ENCODE peak calls at places on chromosomes 16 and 17, in five cellular contexts. Q, U, X, G and E are unnamed samples.
A peak's percentile ranks its signal among the peaks of the same experiment; 100 is the strongest.

GRCh38 chr17:57247261-57247660 is 9.1 kb upstream of the MSI2 start:
- DNase-seq in Q (no peak), X (no peak), U (no peak), G (no peak), E (no peak)

GRCh38 chr16:75118943-75119539 is 2.5 kb upstream of the LDHD start:
- DNase-seq in X (no peak), G (no peak), Q (no peak), U (no peak), E (no peak)

GRCh38 chr17:3695723-3696411 is at the start of gene P2RX5:
- DNase-seq in X (peak; percentile 10), Q (no peak), U (no peak), G (peak; percentile 63), E (no peak)

GRCh38 chr17:80751460-80752368 is 207.1 kb downstream of the RPTOR start:
- DNase-seq in X (peak; percentile 36), Q (peak; percentile 89), G (no peak), U (no peak), E (no peak)

GRCh38 chr17:28643979-28644781 is 778 bp downstream of the BLTP2 start:
- DNase-seq in U (no peak), Q (peak; percentile 69), G (peak; percentile 46), X (peak; percentile 71), E (peak; percentile 43)

GRCh38 chr16:8931864-8932263 is 31.8 kb downstream of the USP7 start:
- DNase-seq in X (peak; percentile 60), U (no peak), Q (no peak), G (no peak), E (no peak)

GRCh38 chr16:14325921-14326401 is 254.8 kb downstream of the MRTFB start:
- DNase-seq in G (no peak), X (peak; percentile 55), U (no peak), Q (no peak), E (no peak)

GRCh38 chr16:76780556-76780955 is 410.4 kb upstream of the MON1B start:
- DNase-seq in G (no peak), U (no peak), X (no peak), Q (no peak), E (no peak)

GRCh38 chr17:40548982-40549680 is 16.1 kb downstream of the CCR7 start:
- DNase-seq in Q (peak; percentile 87), G (no peak), U (peak; percentile 73), X (peak; percentile 50), E (no peak)

GRCh38 chr17:29147682-29148081 is 32.5 kb downstream of the MYO18A start:
- DNase-seq in G (no peak), X (no peak), Q (no peak), U (no peak), E (no peak)

GRCh38 chr16:1469693-1470201 is 5.1 kb downstream of the CLCN7 start:
- DNase-seq in X (peak; percentile 22), U (no peak), Q (no peak), G (no peak), E (no peak)

GRCh38 chr16:86619263-86619935 is 41.0 kb downstream of the FOXL1 start:
- DNase-seq in X (no peak), U (no peak), G (no peak), Q (no peak), E (no peak)

GRCh38 chr17:66493283-66494019 is 191.0 kb downstream of the PRKCA start:
- DNase-seq in X (no peak), G (no peak), U (no peak), Q (no peak), E (no peak)

GRCh38 chr16:69934751-69935150 is 16.4 kb upstream of the CLEC18A start:
- DNase-seq in U (no peak), X (no peak), Q (no peak), G (no peak), E (no peak)

GRCh38 chr16:47779201-47780016 is 318.3 kb downstream of the PHKB start:
- DNase-seq in U (no peak), Q (no peak), G (peak; percentile 0), X (no peak), E (no peak)

GRCh38 chr16:69918241-69918640 is 32.9 kb upstream of the CLEC18A start:
- DNase-seq in Q (no peak), U (no peak), G (no peak), X (no peak), E (no peak)

GRCh38 chr17:39739885-39740356 is 2.2 kb downstream of the GRB7 start:
- DNase-seq in G (no peak), X (peak; percentile 33), Q (no peak), U (no peak), E (no peak)

GRCh38 chr17:5544115-5544514 is 40.2 kb downstream of the NLRP1 start:
- DNase-seq in G (no peak), U (no peak), X (no peak), Q (no peak), E (no peak)

GRCh38 chr17:40452074-40452787 is 9.0 kb downstream of the IGFBP4 start:
- DNase-seq in G (no peak), U (no peak), X (peak; percentile 19), Q (no peak), E (no peak)

GRCh38 chr17:43676471-43676870 is 14.7 kb upstream of the MEOX1 start:
- DNase-seq in U (no peak), G (no peak), Q (no peak), X (no peak), E (no peak)

GRCh38 chr17:49851387-49852291 is 3.8 kb upstream of the TAC4 start:
- DNase-seq in Q (peak; percentile 80), U (peak; percentile 72), X (peak; percentile 66), G (no peak), E (peak; percentile 60)

GRCh38 chr17:58046230-58047094 is 36.8 kb upstream of the DYNLL2 start:
- DNase-seq in Q (no peak), U (no peak), X (no peak), G (no peak), E (no peak)

GRCh38 chr17:8762012-8762411 is 3.7 kb upstream of the SPDYE4 start:
- DNase-seq in U (no peak), X (no peak), Q (no peak), G (no peak), E (no peak)

GRCh38 chr16:78522327-78522726 is 422.9 kb downstream of the WWOX start:
- DNase-seq in G (no peak), U (no peak), Q (no peak), X (no peak), E (no peak)

GRCh38 chr17:45688353-45688752 is 95.8 kb upstream of the CRHR1 start:
- DNase-seq in X (no peak), Q (peak; percentile 14), U (no peak), G (no peak), E (no peak)

GRCh38 chr17:72297326-72298115 is 176.7 kb downstream of the SOX9 start:
- DNase-seq in U (no peak), X (no peak), G (no peak), Q (no peak), E (no peak)

GRCh38 chr17:1735418-1735817 is 7.3 kb upstream of the SERPINF2 start:
- DNase-seq in Q (no peak), X (no peak), U (no peak), G (no peak), E (no peak)

GRCh38 chr17:1737531-1738291 is 5.0 kb upstream of the SERPINF2 start:
- DNase-seq in X (no peak), Q (no peak), G (no peak), U (no peak), E (no peak)

GRCh38 chr17:1736348-1737281 is 6.1 kb upstream of the SERPINF2 start:
- DNase-seq in Q (peak; percentile 83), U (no peak), G (peak; percentile 93), X (peak; percentile 74), E (peak; percentile 86)

GRCh38 chr17:1733759-1734158 is 8.9 kb upstream of the SERPINF2 start:
- DNase-seq in Q (no peak), G (no peak), U (no peak), X (no peak), E (no peak)

DNA sequence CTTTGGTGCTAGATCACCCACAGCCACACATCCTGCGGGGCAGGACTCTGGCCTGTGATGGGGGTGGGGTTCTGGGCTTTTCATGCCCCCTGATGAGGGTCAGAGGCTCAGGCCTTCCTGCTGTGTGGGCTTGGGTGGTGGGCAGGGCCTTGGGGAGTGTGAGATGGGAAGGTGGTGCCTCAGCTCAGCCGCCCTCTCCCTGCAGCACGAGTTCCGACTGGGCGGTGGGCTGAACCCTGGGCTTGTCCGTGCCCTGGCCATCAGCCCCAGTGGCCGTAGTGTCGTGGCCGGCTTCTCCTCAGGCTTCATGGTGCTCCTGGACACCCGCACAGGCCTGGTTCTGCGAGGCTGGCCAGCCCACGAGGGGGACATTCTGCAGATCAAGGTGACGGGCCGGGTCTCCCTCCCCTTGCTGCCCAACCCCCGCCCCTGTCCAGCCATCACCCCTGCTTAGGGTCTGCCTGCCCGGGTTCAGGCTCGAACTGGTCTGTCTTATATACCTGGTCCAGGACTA is 6.8 kb upstream of the SERPINF2 start:
- DNase-seq in Q (no peak), X (no peak), U (no peak), G (no peak), E (no peak)
- TF ChIP-seq POLR2A in Q (no peak), X (no peak), U (no peak), G (no peak), E (no peak)

GRCh38 chr17:47969975-47970724 is 763 bp upstream of the CDK5RAP3 start:
- DNase-seq in X (no peak), Q (no peak), G (no peak), U (no peak), E (no peak)
- TF ChIP-seq POLR2A in X (no peak), Q (no peak), G (no peak), U (no peak), E (no peak)

GRCh38 chr17:62819511-62820221 is 11.6 kb upstream of the MARCHF10 start:
- DNase-seq in Q (peak; percentile 86), U (peak; percentile 74), G (no peak), X (peak; percentile 78), E (no peak)
- TF ChIP-seq POLR2A in Q (no peak), U (no peak), G (no peak), X (peak; percentile 62), E (no peak)

GRCh38 chr16:31352344-31353115 is 2.4 kb upstream of the ITGAX start:
- DNase-seq in X (peak; percentile 57), U (no peak), G (no peak), Q (peak; percentile 59), E (no peak)

GRCh38 chr16:31351937-31352315 is 3.0 kb upstream of the ITGAX start:
- DNase-seq in U (no peak), Q (peak; percentile 40), G (no peak), X (peak; percentile 58), E (no peak)

GRCh38 chr16:31348578-31348977 is 6.4 kb upstream of the ITGAX start:
- DNase-seq in U (no peak), X (no peak), Q (no peak), G (no peak), E (no peak)

GRCh38 chr16:31351246-31351936 is 3.6 kb upstream of the ITGAX start:
- DNase-seq in U (no peak), X (no peak), G (no peak), Q (no peak), E (no peak)

DNA sequence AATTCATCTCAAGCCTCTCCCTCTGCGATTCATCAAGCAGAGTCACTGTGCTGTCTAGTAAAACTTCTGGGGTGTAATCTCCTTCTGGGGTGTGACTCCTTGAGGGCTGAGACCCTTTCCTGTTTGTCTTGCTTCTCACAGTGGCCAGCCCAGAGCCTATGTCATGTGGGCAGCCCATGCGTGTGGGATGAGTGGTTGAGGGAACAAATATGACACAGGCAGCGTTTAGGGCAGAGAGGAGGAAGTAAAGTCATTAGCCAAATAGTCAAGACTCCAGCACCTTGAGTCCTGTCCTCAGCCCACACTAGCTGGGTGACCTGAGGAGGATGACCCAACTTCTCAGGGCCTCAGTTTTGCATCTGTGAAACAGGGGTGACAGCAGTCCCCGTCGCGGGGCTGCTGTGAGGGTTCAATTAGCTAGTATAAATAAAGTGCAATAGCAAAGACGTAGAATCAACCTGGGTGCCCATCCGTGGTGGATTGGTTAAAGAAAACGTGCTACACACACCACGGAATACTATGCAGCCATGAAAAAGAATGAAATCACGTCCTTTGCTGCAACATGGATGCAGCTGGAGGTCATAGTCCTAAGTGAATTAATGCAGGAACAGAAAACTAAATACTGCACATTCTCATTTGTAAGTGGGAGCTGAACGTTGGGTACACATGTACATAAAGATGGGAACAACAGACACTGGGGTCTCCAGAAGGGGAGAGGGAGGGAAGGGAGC is 4.5 kb upstream of the ITGAX start:
- DNase-seq in Q (no peak), U (no peak), X (peak; percentile 67), G (no peak), E (no peak)
- TF ChIP-seq POLR2A in Q (no peak), U (no peak), X (no peak), G (no peak), E (no peak)